ENCODE peak calls at places on chromosome 9, in seven cellular contexts. M, H, F, J, Z, Y and U are unnamed samples.

GRCh38 chr9:129095908-129096307 is 14.7 kb downstream of the CRAT start:
- DNase-seq in M (no peak), H (no peak), F (no peak), J (no peak), Z (no peak), Y (no peak), U (no peak)

GRCh38 chr9:80964374-80964773 is 725.0 kb downstream of the TLE1 start:
- DNase-seq in M (no peak), H (no peak), F (no peak), J (no peak), Z (no peak), Y (no peak), U (no peak)

GRCh38 chr9:95724253-95724991 is 151.1 kb upstream of the ERCC6L2 start:
- DNase-seq in M (no peak), H (no peak), F (peak; percentile 83), J (no peak), Z (peak; percentile 93), Y (no peak), U (no peak)

GRCh38 chr9:747567-747966 is 93.9 kb upstream of the DMRT1 start:
- DNase-seq in M (no peak), H (no peak), F (no peak), J (no peak), Z (no peak), Y (peak; percentile 1), U (no peak)

GRCh38 chr9:90540734-90541133 is 101.9 kb downstream of the DIRAS2 start:
- DNase-seq in M (no peak), H (no peak), F (no peak), J (no peak), Z (no peak), Y (no peak), U (no peak)

GRCh38 chr9:96156578-96156977 is 145.4 kb downstream of the HSD17B3 start:
- DNase-seq in M (no peak), H (no peak), F (no peak), J (no peak), Z (no peak), Y (no peak), U (no peak)

GRCh38 chr9:88197781-88198345 is 59.6 kb upstream of the SPATA31C2 start:
- DNase-seq in M (no peak), H (peak; percentile 36), F (no peak), J (no peak), Z (no peak), Y (no peak), U (no peak)

GRCh38 chr9:75358837-75359236 is 270.5 kb downstream of the OSTF1 start:
- DNase-seq in M (no peak), H (no peak), F (no peak), J (no peak), Z (no peak), Y (no peak), U (peak; percentile 57)

GRCh38 chr9:134547161-134548100 is 94.2 kb upstream of the COL5A1 start:
- DNase-seq in M (no peak), H (no peak), F (no peak), J (no peak), Z (no peak), Y (no peak), U (no peak)

GRCh38 chr9:97848582-97849237 is 4.3 kb upstream of the FOXE1 start:
- DNase-seq in M (no peak), H (no peak), F (no peak), J (no peak), Z (no peak), Y (no peak), U (no peak)

GRCh38 chr9:35568196-35568595 is 36.9 kb upstream of the TESK1 start:
- DNase-seq in M (no peak), H (no peak), F (no peak), J (no peak), Z (no peak), Y (no peak), U (no peak)

GRCh38 chr9:133691659-133692363 is 46.3 kb downstream of the SARDH start:
- DNase-seq in M (no peak), H (no peak), F (no peak), J (no peak), Z (no peak), Y (no peak), U (no peak)

GRCh38 chr9:116499986-116500871 is 186.9 kb upstream of the TRIM32 start:
- DNase-seq in M (peak; percentile 49), H (no peak), F (no peak), J (peak; percentile 42), Z (no peak), Y (no peak), U (no peak)

GRCh38 chr9:130304643-130305042 is 39.1 kb downstream of the HMCN2 start:
- DNase-seq in M (no peak), H (no peak), F (no peak), J (no peak), Z (no peak), Y (no peak), U (no peak)

GRCh38 chr9:135001526-135001925 is 83.8 kb upstream of the FCN1 start:
- DNase-seq in M (no peak), H (no peak), F (no peak), J (no peak), Z (no peak), Y (no peak), U (no peak)

GRCh38 chr9:22119537-22120167 is 110.5 kb upstream of the CDKN2B start:
- DNase-seq in M (no peak), H (peak; percentile 8), F (no peak), J (no peak), Z (peak; percentile 21), Y (no peak), U (no peak)

GRCh38 chr9:21684831-21685362 is 117.5 kb upstream of the MTAP start:
- DNase-seq in M (peak; percentile 99), H (no peak), F (no peak), J (no peak), Z (peak; percentile 57), Y (no peak), U (no peak)

GRCh38 chr9:136616307-136616635 is 46.4 kb upstream of the EGFL7 start:
- DNase-seq in M (no peak), H (no peak), F (no peak), J (no peak), Z (no peak), Y (no peak), U (no peak)
- H3K4me1 ChIP-seq in M (no peaks in the 10 kb centered on the region), H (peaks cover 3% of the 10 kb centered on the region), F (peaks cover 22% of the 10 kb centered on the region), J (peaks cover 23% of the 10 kb centered on the region), Z (peaks cover 42% of the 10 kb centered on the region), Y (no peaks in the 10 kb centered on the region), U (peaks cover 34% of the 10 kb centered on the region)

GRCh38 chr9:114229236-114229635 is 73.9 kb downstream of the COL27A1 start:
- DNase-seq in M (no peak), H (no peak), F (no peak), J (no peak), Z (no peak), Y (no peak), U (peak; percentile 66)

GRCh38 chr9:114226289-114227055 is 71.1 kb downstream of the COL27A1 start:
- DNase-seq in M (no peak), H (no peak), F (no peak), J (no peak), Z (no peak), Y (no peak), U (no peak)

GRCh38 chr9:114227288-114228033 is 72.1 kb downstream of the COL27A1 start:
- DNase-seq in M (no peak), H (peak; percentile 58), F (no peak), J (no peak), Z (no peak), Y (no peak), U (no peak)

GRCh38 chr9:114230068-114230467 is 74.7 kb downstream of the COL27A1 start:
- DNase-seq in M (no peak), H (no peak), F (no peak), J (no peak), Z (no peak), Y (no peak), U (no peak)

GRCh38 chr9:114228034-114228808 is 72.9 kb downstream of the COL27A1 start:
- DNase-seq in M (no peak), H (no peak), F (no peak), J (no peak), Z (no peak), Y (no peak), U (no peak)
- TF ChIP-seq YY1 in M (no peak), H (no peak), F (no peak), J (no peak), Z (no peak), Y (no peak), U (no peak)

GRCh38 chr9:76729980-76730737 is 34.1 kb upstream of the PCA3 start:
- DNase-seq in M (no peak), H (no peak), F (no peak), J (no peak), Z (peak; percentile 4), Y (no peak), U (no peak)

GRCh38 chr9:76725885-76726284 is 38.4 kb upstream of the PCA3 start:
- DNase-seq in M (no peak), H (no peak), F (no peak), J (no peak), Z (no peak), Y (no peak), U (no peak)

GRCh38 chr9:76732341-76732958 is 31.8 kb upstream of the PCA3 start:
- DNase-seq in M (no peak), H (no peak), F (no peak), J (no peak), Z (no peak), Y (no peak), U (no peak)

GRCh38 chr9:76730795-76731194 is 33.4 kb upstream of the PCA3 start:
- DNase-seq in M (no peak), H (no peak), F (no peak), J (no peak), Z (no peak), Y (no peak), U (no peak)

GRCh38 chr9:76729116-76729515 is 35.1 kb upstream of the PCA3 start:
- DNase-seq in M (no peak), H (no peak), F (no peak), J (no peak), Z (no peak), Y (no peak), U (no peak)
- H3K4me1 ChIP-seq in M (no peaks in the 10 kb centered on the region), H (no peaks in the 10 kb centered on the region), F (no peaks in the 10 kb centered on the region), J (no peaks in the 10 kb centered on the region), Z (no peaks in the 10 kb centered on the region), Y (no peaks in the 10 kb centered on the region), U (no peaks in the 10 kb centered on the region)

GRCh38 chr9:127634698-127635097 is 22.6 kb downstream of the STXBP1 start:
- DNase-seq in M (peak; percentile 16), H (no peak), F (no peak), J (peak; percentile 65), Z (peak; percentile 36), Y (no peak), U (no peak)
- TF ChIP-seq YY1 in M (no peak), H (no peak), F (no peak), J (no peak), Z (no peak), Y (no peak), U (no peak)

DNA sequence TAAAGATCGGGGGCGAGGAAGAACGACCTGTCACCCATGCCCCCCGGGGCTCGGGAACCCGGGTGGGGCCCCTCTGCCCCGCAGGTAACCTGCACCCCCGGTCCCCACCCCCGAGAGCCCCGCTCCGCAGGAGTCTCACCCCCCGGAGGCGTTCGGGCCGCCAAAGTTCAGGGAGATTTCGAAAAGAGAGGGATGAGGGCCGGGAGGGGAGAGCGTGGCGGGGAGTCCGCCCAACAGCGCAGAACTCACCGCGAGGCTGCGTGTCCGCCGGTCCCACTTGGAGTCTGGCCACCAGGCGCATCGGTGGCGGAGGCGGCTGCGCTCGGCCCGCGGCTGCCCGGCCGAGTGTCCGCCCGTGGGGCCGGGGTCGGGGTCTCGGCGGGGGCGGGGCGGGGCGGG is at the start of gene PHF19:
- DNase-seq in M (no peak), H (no peak), F (no peak), J (no peak), Z (peak; percentile 23), Y (no peak), U (no peak)
- H3K4me1 ChIP-seq in M (peaks cover 47% of the 10 kb centered on the region), H (peaks cover 28% of the 10 kb centered on the region), F (peaks cover 27% of the 10 kb centered on the region), J (peaks cover 49% of the 10 kb centered on the region), Z (peaks cover 45% of the 10 kb centered on the region), Y (peaks cover 23% of the 10 kb centered on the region), U (peaks cover 12% of the 10 kb centered on the region)